ENCODE peak calls at places on chromosome 20, in four cellular contexts. One of them, this sample, is unnamed.
A peak's percentile ranks its signal among the peaks of the same experiment; 100 is the strongest.

GRCh38 chr20:12963456-12963855 is 45.3 kb upstream of the SPTLC3 start:
- DNase-seq in GM12878: no peak
- DNase-seq in GM23338: no peak
- DNase-seq in H1: no peak
- DNase-seq in this sample: no peak

GRCh38 chr20:17965042-17965697 is 3.4 kb downstream of the SNX5 start:
- DNase-seq in GM12878: no peak
- DNase-seq in GM23338: peak; percentile 17
- DNase-seq in H1: no peak
- DNase-seq in this sample: peak; percentile 66

GRCh38 chr20:35849726-35850125 is 77.9 kb downstream of the PHF20 start:
- DNase-seq in GM12878: no peak
- DNase-seq in GM23338: no peak
- DNase-seq in H1: no peak
- DNase-seq in this sample: no peak

GRCh38 chr20:45394221-45395113 is 13.6 kb upstream of the DBNDD2 start:
- DNase-seq in GM12878: no peak
- DNase-seq in GM23338: no peak
- DNase-seq in H1: no peak
- DNase-seq in this sample: no peak

GRCh38 chr20:17958326-17959256 is 10.0 kb downstream of the SNX5 start:
- DNase-seq in GM12878: no peak
- DNase-seq in GM23338: peak; percentile 20
- DNase-seq in H1: no peak
- DNase-seq in this sample: peak; percentile 51

GRCh38 chr20:9617940-9618339 is 103.5 kb downstream of the LAMP5 start:
- DNase-seq in GM12878: no peak
- DNase-seq in GM23338: peak; percentile 70
- DNase-seq in H1: no peak
- DNase-seq in this sample: no peak

GRCh38 chr20:64159711-64160110 is 4.5 kb upstream of the MYT1 start:
- DNase-seq in GM12878: no peak
- DNase-seq in GM23338: no peak
- DNase-seq in H1: no peak
- DNase-seq in this sample: no peak

GRCh38 chr20:50237349-50237748 is 46.7 kb downstream of the CEBPB start:
- DNase-seq in GM12878: no peak
- DNase-seq in GM23338: no peak
- DNase-seq in H1: no peak
- DNase-seq in this sample: no peak

GRCh38 chr20:58233881-58234528 is 5.6 kb upstream of the ANKRD60 start:
- DNase-seq in GM12878: no peak
- DNase-seq in GM23338: peak; percentile 76
- DNase-seq in H1: no peak
- DNase-seq in this sample: peak; percentile 81

GRCh38 chr20:20368414-20369352 is 779 bp downstream of the INSM1 start:
- DNase-seq in GM12878: no peak
- DNase-seq in GM23338: peak; percentile 10
- DNase-seq in H1: no peak
- DNase-seq in this sample: no peak

GRCh38 chr20:5677389-5677788 is 72.8 kb upstream of the SHLD1 start:
- DNase-seq in GM12878: no peak
- DNase-seq in GM23338: no peak
- DNase-seq in H1: no peak
- DNase-seq in this sample: no peak

GRCh38 chr20:17796096-17796563 is 96.4 kb downstream of the BANF2 start:
- DNase-seq in GM12878: no peak
- DNase-seq in GM23338: no peak
- DNase-seq in H1: no peak
- DNase-seq in this sample: no peak

GRCh38 chr20:46586724-46587123 is 36.3 kb upstream of the OCSTAMP start:
- DNase-seq in GM12878: no peak
- DNase-seq in GM23338: no peak
- DNase-seq in H1: no peak
- DNase-seq in this sample: no peak

GRCh38 chr20:12528591-12529041 is 480.2 kb upstream of the SPTLC3 start:
- DNase-seq in GM12878: no peak
- DNase-seq in GM23338: no peak
- DNase-seq in H1: no peak
- DNase-seq in this sample: no peak

GRCh38 chr20:50305636-50306477 is 115.2 kb downstream of the CEBPB start:
- DNase-seq in GM12878: no peak
- DNase-seq in GM23338: no peak
- DNase-seq in H1: no peak
- DNase-seq in this sample: no peak

GRCh38 chr20:16459019-16459700 is 114.1 kb downstream of the KIF16B start:
- DNase-seq in GM12878: no peak
- DNase-seq in GM23338: no peak
- DNase-seq in H1: no peak
- DNase-seq in this sample: peak; percentile 11

GRCh38 chr20:50580016-50580747 is 70.0 kb downstream of the PTPN1 start:
- DNase-seq in GM12878: no peak
- DNase-seq in GM23338: peak; percentile 81
- DNase-seq in H1: no peak
- DNase-seq in this sample: peak; percentile 79

GRCh38 chr20:8389381-8390368 is 257.6 kb downstream of the PLCB1 start:
- DNase-seq in GM12878: no peak
- DNase-seq in GM23338: peak; percentile 69
- DNase-seq in H1: no peak
- DNase-seq in this sample: peak; percentile 3

GRCh38 chr20:21323640-21324039 is 20.5 kb downstream of the XRN2 start:
- DNase-seq in GM12878: no peak
- DNase-seq in GM23338: no peak
- DNase-seq in H1: no peak
- DNase-seq in this sample: peak; percentile 14

GRCh38 chr20:55649254-55649653 is 356.1 kb downstream of the CBLN4 start:
- DNase-seq in GM12878: no peak
- DNase-seq in GM23338: no peak
- DNase-seq in H1: no peak
- DNase-seq in this sample: no peak

GRCh38 chr20:22582386-22582959 is 1.9 kb downstream of the FOXA2 start:
- DNase-seq in GM12878: no peak
- DNase-seq in GM23338: peak; percentile 48
- DNase-seq in H1: no peak
- DNase-seq in this sample: no peak
- TF ChIP-seq EZH2 in GM12878: no peak
- TF ChIP-seq EZH2 in GM23338: peak; percentile 99
- TF ChIP-seq EZH2 in H1: peak; percentile 98
- TF ChIP-seq EZH2 in this sample: no peak

GRCh38 chr20:32453467-32454163 is 95.5 kb downstream of the ASXL1 start:
- DNase-seq in GM12878: no peak
- DNase-seq in GM23338: no peak
- DNase-seq in H1: no peak
- DNase-seq in this sample: no peak

GRCh38 chr20:32451340-32451681 is 93.2 kb downstream of the ASXL1 start:
- DNase-seq in GM12878: no peak
- DNase-seq in GM23338: no peak
- DNase-seq in H1: no peak
- DNase-seq in this sample: no peak

GRCh38 chr20:32454164-32455145 is 96.3 kb downstream of the ASXL1 start:
- DNase-seq in GM12878: no peak
- DNase-seq in GM23338: no peak
- DNase-seq in H1: no peak
- DNase-seq in this sample: no peak

GRCh38 chr20:32451682-32452461 is 93.7 kb downstream of the ASXL1 start:
- DNase-seq in GM12878: no peak
- DNase-seq in GM23338: no peak
- DNase-seq in H1: no peak
- DNase-seq in this sample: no peak

GRCh38 chr20:32452776-32453466 is 94.8 kb downstream of the ASXL1 start:
- DNase-seq in GM12878: no peak
- DNase-seq in GM23338: no peak
- DNase-seq in H1: no peak
- DNase-seq in this sample: no peak
- TF ChIP-seq CREB1 in GM12878: no peak
- TF ChIP-seq CREB1 in GM23338: no peak
- TF ChIP-seq CREB1 in H1: no peak
- TF ChIP-seq CREB1 in this sample: no peak

GRCh38 chr20:36883972-36884535 is 8.1 kb downstream of the TLDC2 start:
- DNase-seq in GM12878: no peak
- DNase-seq in GM23338: no peak
- DNase-seq in H1: no peak
- DNase-seq in this sample: no peak
- TF ChIP-seq EZH2 in GM12878: no peak
- TF ChIP-seq EZH2 in GM23338: no peak
- TF ChIP-seq EZH2 in H1: no peak
- TF ChIP-seq EZH2 in this sample: no peak

GRCh38 chr20:14051454-14051853 is 56.1 kb downstream of the MACROD2 start:
- DNase-seq in GM12878: no peak
- DNase-seq in GM23338: no peak
- DNase-seq in H1: no peak
- DNase-seq in this sample: no peak

DNA sequence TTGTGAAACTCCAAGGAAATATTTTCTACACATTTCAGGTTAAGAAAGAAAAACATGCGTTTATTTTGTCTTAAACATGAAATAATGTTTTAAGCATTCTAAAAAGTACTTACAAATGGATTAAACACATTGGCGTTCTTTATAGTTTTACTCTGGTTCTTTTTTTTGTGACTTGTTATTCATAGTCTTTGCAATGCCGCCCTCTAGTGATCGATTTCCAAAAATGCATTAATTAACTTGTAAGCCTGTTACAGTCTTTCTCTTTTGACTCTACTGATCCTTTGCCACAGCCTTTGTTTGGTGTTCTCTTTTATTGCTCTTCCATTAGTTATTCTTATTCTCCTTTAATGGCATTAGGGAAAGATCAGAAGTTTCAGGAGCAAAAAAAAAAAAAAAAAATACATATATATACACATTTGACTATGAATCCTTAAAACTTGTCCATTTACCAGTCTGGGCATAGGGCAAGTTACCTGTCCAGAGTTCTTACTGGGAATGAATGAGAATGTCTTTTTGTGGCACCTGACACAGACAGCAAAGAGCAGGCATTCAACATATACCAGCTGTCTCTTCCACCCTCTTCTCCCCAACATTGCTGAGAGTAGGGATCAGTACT is 59.9 kb downstream of the MACROD2 start:
- DNase-seq in GM12878: no peak
- DNase-seq in GM23338: peak; percentile 85
- DNase-seq in H1: no peak
- DNase-seq in this sample: peak; percentile 59
- TF ChIP-seq CREB1 in GM12878: no peak
- TF ChIP-seq CREB1 in GM23338: no peak
- TF ChIP-seq CREB1 in H1: no peak
- TF ChIP-seq CREB1 in this sample: no peak

GRCh38 chr20:48401359-48401758 is 426.4 kb downstream of the PREX1 start:
- DNase-seq in GM12878: no peak
- DNase-seq in GM23338: no peak
- DNase-seq in H1: no peak
- DNase-seq in this sample: no peak
- TF ChIP-seq EZH2 in GM12878: no peak
- TF ChIP-seq EZH2 in GM23338: no peak
- TF ChIP-seq EZH2 in H1: no peak
- TF ChIP-seq EZH2 in this sample: no peak

GRCh38 chr20:32474967-32475819 is 109.9 kb downstream of the NOL4L start:
- DNase-seq in GM12878: no peak
- DNase-seq in GM23338: peak; percentile 82
- DNase-seq in H1: no peak
- DNase-seq in this sample: peak; percentile 98
- TF ChIP-seq CREB1 in GM12878: no peak
- TF ChIP-seq CREB1 in GM23338: no peak
- TF ChIP-seq CREB1 in H1: no peak
- TF ChIP-seq CREB1 in this sample: no peak

DNA sequence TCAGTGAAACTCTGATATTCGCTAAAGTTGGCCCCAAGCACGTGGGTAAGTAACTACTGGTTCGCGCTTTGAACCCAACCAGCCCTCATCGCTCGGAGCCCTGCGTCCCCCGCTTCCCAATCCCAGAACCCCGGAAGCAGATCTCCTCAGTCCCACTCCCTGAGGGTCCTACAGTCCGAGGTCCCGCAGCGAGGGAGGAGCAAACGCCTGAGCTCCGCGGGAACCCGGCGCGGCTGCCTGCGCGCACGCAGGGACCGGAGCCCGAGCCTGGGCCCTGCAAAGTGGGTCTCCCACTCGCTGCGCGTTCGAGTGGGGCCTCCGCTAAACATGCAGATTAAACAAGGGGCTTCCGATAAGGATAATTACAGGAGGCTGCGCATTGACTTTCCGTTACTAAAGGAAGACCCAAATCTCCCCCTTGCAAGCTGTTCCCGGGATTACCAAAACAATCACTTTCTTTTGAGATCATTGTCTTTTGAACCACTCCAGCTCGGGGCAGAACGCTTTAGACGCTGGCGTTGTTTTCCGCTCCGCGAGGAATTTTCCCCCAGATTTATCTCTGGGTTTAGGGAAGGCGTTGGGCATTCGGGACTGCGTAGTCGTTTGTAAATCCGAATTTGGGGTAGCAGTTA is 1.3 kb upstream of the VSX1 start:
- DNase-seq in GM12878: no peak
- DNase-seq in GM23338: peak; percentile 43
- DNase-seq in H1: no peak
- DNase-seq in this sample: no peak
- TF ChIP-seq EZH2 in GM12878: no peak
- TF ChIP-seq EZH2 in GM23338: peak; percentile 98
- TF ChIP-seq EZH2 in H1: peak; percentile 90
- TF ChIP-seq EZH2 in this sample: no peak

DNA sequence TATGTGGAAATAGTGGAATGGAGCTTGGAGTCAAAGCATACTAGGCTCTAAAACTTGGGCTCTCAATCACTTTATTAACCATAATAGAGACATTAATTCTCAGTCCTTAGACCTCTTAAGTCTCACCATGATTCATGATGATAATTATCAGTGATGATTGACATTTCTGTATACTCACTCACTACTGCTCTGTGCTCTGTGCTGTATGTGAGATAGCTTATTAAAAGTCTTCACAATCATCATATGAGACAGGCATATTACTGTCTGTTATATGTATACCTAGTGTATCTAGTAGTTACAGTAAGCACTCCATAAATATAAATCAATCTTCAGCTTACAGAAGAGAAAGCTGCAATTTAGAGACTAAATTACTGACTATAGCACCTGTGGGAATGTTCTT is 236.0 kb upstream of the JAG1 start:
- DNase-seq in GM12878: no peak
- DNase-seq in GM23338: no peak
- DNase-seq in H1: no peak
- DNase-seq in this sample: no peak
- TF ChIP-seq CREB1 in GM12878: no peak
- TF ChIP-seq CREB1 in GM23338: no peak
- TF ChIP-seq CREB1 in H1: no peak
- TF ChIP-seq CREB1 in this sample: no peak

This sample was measured in K562.